ENCODE peak calls at places on chromosomes 12 and 14, in ten cellular contexts. G, I, N, L, F, C, X, A, Y and M are unnamed samples.

GRCh38 chr14:85532981-85533820 is 3.3 kb downstream of the FLRT2 start:
- DNase-seq in G (peak), I (no peak), N (peak), L (peak), F (peak), C (peak), X (peak), A (no peak), Y (peak), M (no peak)

GRCh38 chr12:102249073-102249854 is 51.6 kb upstream of the PMCH start:
- DNase-seq in G (peak), I (no peak), N (no peak), L (peak), F (peak), C (no peak), X (no peak), A (no peak), Y (no peak), M (no peak)

GRCh38 chr14:42460673-42461072 is 854.0 kb downstream of the LRFN5 start:
- DNase-seq in G (no peak), I (no peak), N (no peak), L (no peak), F (no peak), C (no peak), X (no peak), A (no peak), Y (no peak), M (no peak)

GRCh38 chr12:3041558-3042164 is 35.5 kb upstream of the TSPAN9 start:
- DNase-seq in G (peak), I (no peak), N (peak), L (peak), F (peak), C (peak), X (peak), A (no peak), Y (peak), M (no peak)

GRCh38 chr12:53551889-53552291 is 44.6 kb upstream of the NPFF start:
- DNase-seq in G (no peak), I (no peak), N (no peak), L (no peak), F (no peak), C (no peak), X (no peak), A (no peak), Y (no peak), M (no peak)

GRCh38 chr12:11651785-11652184 is 2.3 kb downstream of the ETV6 start:
- DNase-seq in G (no peak), I (no peak), N (no peak), L (no peak), F (peak), C (no peak), X (no peak), A (no peak), Y (no peak), M (no peak)

GRCh38 chr14:90795744-90796143 is 20.5 kb downstream of the TTC7B start:
- DNase-seq in G (peak), I (no peak), N (no peak), L (peak), F (peak), C (no peak), X (no peak), A (no peak), Y (peak), M (no peak)

GRCh38 chr12:26271024-26271423 is 75.7 kb downstream of the SSPN start:
- DNase-seq in G (peak), I (no peak), N (no peak), L (peak), F (peak), C (no peak), X (no peak), A (no peak), Y (no peak), M (no peak)

GRCh38 chr14:70254476-70254961 is 65.8 kb upstream of the SLC8A3 start:
- DNase-seq in G (peak), I (no peak), N (peak), L (peak), F (peak), C (peak), X (peak), A (no peak), Y (peak), M (no peak)

GRCh38 chr12:96710127-96710745 is 196.8 kb upstream of the NEDD1 start:
- DNase-seq in G (peak), I (no peak), N (no peak), L (no peak), F (peak), C (no peak), X (no peak), A (no peak), Y (no peak), M (no peak)

GRCh38 chr14:99538733-99539132 is 57.5 kb downstream of the CCNK start:
- DNase-seq in G (no peak), I (no peak), N (no peak), L (no peak), F (no peak), C (no peak), X (no peak), A (no peak), Y (no peak), M (no peak)

GRCh38 chr12:124175731-124176130 is 119.2 kb upstream of the RFLNA start:
- DNase-seq in G (no peak), I (no peak), N (no peak), L (no peak), F (no peak), C (no peak), X (no peak), A (no peak), Y (no peak), M (no peak)

GRCh38 chr12:67651380-67651695 is 2.8 kb downstream of the DYRK2 start:
- DNase-seq in G (peak), I (no peak), N (no peak), L (peak), F (peak), C (no peak), X (no peak), A (no peak), Y (no peak), M (no peak)
- TF ChIP-seq CTCF in G (no peak), I (peak), N (peak), L (peak), F (no peak), C (no peak), X (no peak), A (no peak), Y (no peak), M (no peak)

GRCh38 chr12:130775953-130776856 is 60.1 kb upstream of the RIMBP2 start:
- DNase-seq in G (peak), I (no peak), N (peak), L (peak), F (peak), C (peak), X (peak), A (no peak), Y (peak), M (no peak)
- TF ChIP-seq CTCF in G (no peak), I (no peak), N (no peak), L (no peak), F (no peak), C (no peak), X (no peak), A (no peak), Y (no peak), M (no peak)

DNA sequence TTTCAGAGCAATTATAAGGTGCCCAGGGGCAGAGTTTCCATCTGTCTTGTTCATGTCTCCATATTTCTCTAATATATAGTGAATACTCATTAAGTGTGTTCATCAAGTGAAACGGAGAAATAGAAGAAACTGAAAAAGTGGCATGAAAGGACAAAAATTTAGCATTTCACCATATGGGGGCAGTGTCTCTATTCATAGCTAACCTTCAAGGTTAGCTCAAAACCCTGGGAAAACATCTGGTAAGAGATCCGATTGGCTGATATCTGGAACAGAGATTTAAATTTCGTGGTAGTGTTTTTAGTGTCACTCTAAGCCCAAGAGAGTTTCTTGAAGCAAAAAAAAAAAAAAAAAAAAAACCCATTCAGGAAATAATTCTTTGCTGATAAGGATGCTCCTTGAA is 367.5 kb downstream of the DAD1 start:
- DNase-seq in G (peak), I (no peak), N (no peak), L (peak), F (peak), C (no peak), X (no peak), A (no peak), Y (no peak), M (no peak)
- TF ChIP-seq CTCF in G (peak), I (peak), N (no peak), L (peak), F (peak), C (no peak), X (peak), A (no peak), Y (no peak), M (no peak)

GRCh38 chr12:113568021-113568420 is 96.3 kb upstream of the LHX5 start:
- DNase-seq in G (no peak), I (no peak), N (no peak), L (no peak), F (no peak), C (no peak), X (no peak), A (no peak), Y (no peak), M (no peak)
- TF ChIP-seq CTCF in G (no peak), I (no peak), N (no peak), L (no peak), F (no peak), C (no peak), X (no peak), A (no peak), Y (no peak), M (no peak)

DNA sequence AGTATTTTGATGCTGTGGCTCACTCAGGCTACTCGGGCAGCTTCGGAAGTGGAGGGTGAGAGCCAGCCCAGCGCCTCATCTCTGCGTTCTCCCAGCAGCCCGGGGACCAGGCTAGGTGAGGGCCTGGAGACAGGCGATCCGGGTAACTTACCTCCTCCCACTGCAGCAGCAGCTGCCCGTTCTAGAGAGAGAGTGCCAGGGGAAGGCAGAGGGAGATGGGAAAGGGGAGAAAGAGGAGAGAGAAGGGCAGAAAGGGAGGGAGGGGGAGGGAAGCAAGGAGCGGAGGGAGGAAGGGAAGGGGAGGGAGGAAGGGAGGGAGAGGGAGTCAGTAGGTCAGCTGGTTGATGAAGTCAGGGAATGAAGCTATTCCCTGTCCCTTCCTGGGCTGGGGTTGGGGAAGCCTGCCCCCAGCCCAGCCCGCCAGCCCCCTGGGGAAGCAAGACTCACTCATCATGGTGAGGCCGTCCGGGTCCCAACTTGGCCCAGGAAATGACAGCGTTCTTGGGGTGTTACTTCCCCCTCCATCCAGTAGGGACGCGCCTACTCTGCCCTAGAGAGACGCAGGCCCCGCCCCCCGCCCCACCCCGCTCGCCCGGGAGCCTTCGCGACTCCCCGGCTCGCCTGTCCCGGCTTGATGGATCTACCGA is at the start of gene IFI27L2:
- DNase-seq in G (peak), I (no peak), N (peak), L (peak), F (peak), C (peak), X (peak), A (peak), Y (peak), M (no peak)
- TF ChIP-seq CTCF in G (no peak), I (peak), N (no peak), L (no peak), F (peak), C (peak), X (peak), A (no peak), Y (no peak), M (no peak)

DNA sequence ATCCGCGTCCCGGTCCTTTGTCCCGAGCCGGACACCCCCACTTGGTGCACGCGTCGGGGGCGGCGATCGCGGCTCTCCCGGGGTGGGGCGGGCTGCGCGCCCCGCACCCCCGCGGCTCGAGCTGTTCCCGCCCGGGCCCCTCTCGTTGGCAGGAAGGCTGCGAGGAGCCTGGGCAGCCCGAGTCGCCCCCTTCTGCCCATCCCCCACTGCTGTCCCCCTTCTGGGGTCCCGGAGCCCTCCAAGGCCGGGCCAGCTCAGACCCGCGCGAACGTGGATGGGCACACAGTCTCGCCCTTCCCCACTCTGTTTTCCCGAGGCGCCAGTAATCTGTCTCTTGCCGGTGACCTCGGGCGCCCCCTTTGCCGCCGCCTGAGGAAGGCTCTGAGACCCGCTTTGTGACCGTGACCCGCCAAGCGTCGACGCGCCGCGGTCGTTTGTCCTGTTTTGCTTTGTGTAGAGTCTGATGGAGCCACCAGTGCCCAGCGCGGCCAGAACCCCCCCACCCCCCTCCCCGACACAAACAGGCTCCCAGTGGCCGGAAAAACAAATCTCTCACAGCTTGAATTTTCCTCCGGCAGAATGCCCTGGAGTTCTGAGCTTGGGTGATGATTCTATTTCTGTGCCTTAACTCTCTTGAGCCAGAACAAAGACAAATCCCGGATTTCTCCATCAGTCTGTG is 610 bp downstream of the C14orf132 start:
- DNase-seq in G (peak), I (no peak), N (peak), L (peak), F (no peak), C (no peak), X (peak), A (no peak), Y (peak), M (no peak)
- TF ChIP-seq CTCF in G (peak), I (no peak), N (no peak), L (no peak), F (peak), C (no peak), X (peak), A (no peak), Y (no peak), M (no peak)

GRCh38 chr12:19573866-19574265 is 134.6 kb downstream of the AEBP2 start:
- DNase-seq in G (no peak), I (no peak), N (no peak), L (no peak), F (no peak), C (no peak), X (no peak), A (no peak), Y (no peak), M (no peak)

GRCh38 chr12:19575307-19576243 is 136.3 kb downstream of the AEBP2 start:
- DNase-seq in G (peak), I (no peak), N (peak), L (peak), F (peak), C (peak), X (no peak), A (no peak), Y (peak), M (no peak)

GRCh38 chr12:19576421-19576925 is 137.2 kb downstream of the AEBP2 start:
- DNase-seq in G (no peak), I (no peak), N (no peak), L (no peak), F (no peak), C (no peak), X (no peak), A (no peak), Y (no peak), M (no peak)

GRCh38 chr12:19572920-19573558 is 133.7 kb downstream of the AEBP2 start:
- DNase-seq in G (peak), I (no peak), N (no peak), L (peak), F (peak), C (no peak), X (no peak), A (no peak), Y (peak), M (no peak)

GRCh38 chr12:19574606-19575005 is 135.3 kb downstream of the AEBP2 start:
- DNase-seq in G (peak), I (no peak), N (no peak), L (no peak), F (no peak), C (no peak), X (no peak), A (no peak), Y (no peak), M (no peak)
- TF ChIP-seq CTCF in G (no peak), I (no peak), N (no peak), L (no peak), F (no peak), C (no peak), X (no peak), A (no peak), Y (no peak), M (no peak)